ENCODE peak calls at places on chromosome 9, in ten cellular contexts. K is astrocyte of the cerebellum, T is uterus, J is nephron progenitor cell, H is heart right ventricle, V is HCT116, E is endothelial cell, X is AG10803, R is HFFc6, D is WTC11. W is an unnamed sample.

GRCh38 chr9:33858346-33858869 is 41.4 kb downstream of the UBE2R2 start:
- DNase-seq in K (no peak), T (no peak), J (no peak), H (no peak), V (no peak), E (no peak), X (no peak), R (no peak), D (no peak), W (no peak)

GRCh38 chr9:121439711-121440110 is 59.9 kb downstream of the GGTA1 start:
- DNase-seq in K (no peak), T (no peak), J (no peak), H (no peak), V (no peak), E (no peak), X (no peak), R (no peak), D (no peak), W (no peak)

GRCh38 chr9:126676102-126676684 is 62.5 kb downstream of the LMX1B start:
- DNase-seq in K (no peak), T (no peak), J (no peak), H (no peak), V (no peak), E (no peak), X (no peak), R (no peak), D (no peak), W (no peak)

GRCh38 chr9:97742545-97742944 is 45.4 kb upstream of the XPA start:
- DNase-seq in K (no peak), T (no peak), J (no peak), H (no peak), V (no peak), E (no peak), X (no peak), R (no peak), D (no peak), W (no peak)

GRCh38 chr9:33795281-33795680 is at the start of gene PRSS3:
- DNase-seq in K (no peak), T (no peak), J (no peak), H (no peak), V (no peak), E (no peak), X (no peak), R (no peak), D (no peak), W (no peak)

GRCh38 chr9:120642129-120642528 is 62.2 kb upstream of the CDK5RAP2 start:
- DNase-seq in K (no peak), T (no peak), J (no peak), H (no peak), V (no peak), E (no peak), X (no peak), R (no peak), D (no peak), W (no peak)

GRCh38 chr9:112831281-112831851 is 59.3 kb downstream of the SLC46A2 start:
- DNase-seq in K (no peak), T (no peak), J (no peak), H (peak), V (no peak), E (no peak), X (peak), R (no peak), D (no peak), W (no peak)

GRCh38 chr9:20414150-20414549 is 208.1 kb downstream of the MLLT3 start:
- DNase-seq in K (no peak), T (no peak), J (no peak), H (no peak), V (no peak), E (no peak), X (no peak), R (no peak), D (no peak), W (no peak)

GRCh38 chr9:69602768-69603167 is 69.4 kb downstream of the APBA1 start:
- DNase-seq in K (no peak), T (no peak), J (no peak), H (no peak), V (no peak), E (no peak), X (no peak), R (no peak), D (no peak), W (no peak)

GRCh38 chr9:36401897-36402480 is 1.9 kb upstream of the RNF38 start:
- DNase-seq in K (no peak), T (no peak), J (no peak), H (no peak), V (no peak), E (no peak), X (no peak), R (no peak), D (no peak), W (no peak)

GRCh38 chr9:36398745-36399144 is 1.3 kb downstream of the RNF38 start:
- DNase-seq in K (no peak), T (no peak), J (no peak), H (no peak), V (no peak), E (no peak), X (peak), R (peak), D (no peak), W (peak)

GRCh38 chr9:36401179-36401740 is 1.2 kb upstream of the RNF38 start:
- DNase-seq in K (peak), T (no peak), J (no peak), H (no peak), V (peak), E (no peak), X (peak), R (peak), D (no peak), W (no peak)

GRCh38 chr9:36399980-36400331 is at the start of gene RNF38:
- DNase-seq in K (no peak), T (no peak), J (no peak), H (no peak), V (no peak), E (no peak), X (no peak), R (no peak), D (no peak), W (no peak)

GRCh38 chr9:36400332-36401178 is 486 bp upstream of the RNF38 start:
- DNase-seq in K (peak), T (peak), J (peak), H (peak), V (peak), E (peak), X (peak), R (peak), D (peak), W (no peak)
- TF ChIP-seq CTCF in K (no peak), T (no peak), J (no peak), H (no peak), V (no peak), E (no peak), X (no peak), R (no peak), D (no peak), W (no peak)

GRCh38 chr9:84647699-84648098 is 21.8 kb upstream of the NTRK2 start:
- DNase-seq in K (no peak), T (no peak), J (no peak), H (no peak), V (no peak), E (no peak), X (no peak), R (no peak), D (no peak), W (no peak)

GRCh38 chr9:84652496-84653081 is 16.9 kb upstream of the NTRK2 start:
- DNase-seq in K (no peak), T (no peak), J (no peak), H (no peak), V (no peak), E (no peak), X (no peak), R (peak), D (no peak), W (no peak)
- TF ChIP-seq CTCF in K (no peak), T (peak), J (no peak), H (no peak), V (no peak), E (no peak), X (no peak), R (peak), D (no peak), W (no peak)

DNA sequence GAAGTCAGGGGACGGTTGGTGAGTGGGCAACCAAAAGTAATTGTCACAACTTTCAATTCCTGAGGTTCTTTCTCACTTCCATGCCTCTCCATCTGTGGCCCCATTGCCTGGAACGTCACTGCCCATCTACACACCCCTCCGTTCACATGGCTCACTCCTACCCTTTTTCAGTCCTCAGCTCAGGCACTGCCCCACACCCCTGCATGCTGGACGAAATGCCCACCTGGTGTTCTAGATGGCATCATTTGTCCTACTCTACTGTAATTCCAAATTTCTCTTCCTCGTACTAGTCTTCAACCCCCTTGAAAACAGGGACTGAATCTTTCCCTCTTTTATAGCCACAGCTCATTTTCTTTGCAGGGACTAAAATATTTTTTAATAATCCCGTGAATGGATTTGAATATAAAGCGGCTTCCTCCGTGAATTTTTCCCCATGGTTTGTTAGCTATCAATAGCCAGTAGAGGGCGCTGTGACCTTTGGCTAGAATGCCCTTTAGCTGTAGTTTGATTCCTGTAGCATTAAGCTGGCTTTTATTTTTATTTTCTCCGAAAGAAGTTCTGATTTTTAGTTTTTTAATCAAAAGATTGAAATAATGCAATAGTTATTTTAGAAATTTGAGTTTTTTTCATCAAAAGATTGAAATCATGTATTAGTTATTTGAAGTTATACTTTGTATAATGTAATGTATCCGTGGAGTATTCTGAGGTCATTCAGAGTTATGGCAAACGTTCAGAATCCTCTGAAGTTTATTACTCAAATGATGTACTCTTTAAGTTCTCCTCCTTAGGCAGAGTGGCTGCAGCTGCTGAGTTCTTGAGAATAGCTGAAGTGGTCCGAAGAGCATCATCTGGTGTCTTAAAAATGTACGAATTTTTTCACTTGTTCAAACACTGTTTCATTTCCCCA is 232.1 kb downstream of the SH3GL2 start:
- DNase-seq in K (peak), T (peak), J (peak), H (peak), V (peak), E (peak), X (peak), R (peak), D (peak), W (peak)
- TF ChIP-seq CTCF in K (peak), T (peak), J (peak), H (peak), V (peak), E (peak), X (peak), R (peak), D (peak), W (peak)

DNA sequence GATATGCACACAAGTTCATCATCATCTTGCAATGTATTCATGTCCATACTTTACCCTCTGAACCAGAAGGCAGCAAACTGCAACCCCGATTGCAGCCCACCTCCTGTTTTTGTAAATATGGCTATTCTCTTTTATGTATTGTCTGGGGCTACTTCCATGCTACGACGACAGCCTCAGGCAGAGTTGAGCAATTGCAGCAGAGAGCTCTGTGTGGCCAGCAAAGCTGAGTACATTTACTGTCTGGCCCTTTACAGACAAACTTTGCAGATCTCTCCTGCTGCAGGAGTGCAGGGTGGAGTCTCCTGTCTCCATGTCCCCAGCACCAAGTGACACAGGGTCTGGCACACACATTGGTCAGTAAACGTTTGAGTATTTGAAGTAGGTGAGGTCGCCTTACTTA is 27.0 kb downstream of the PRRC2B start:
- DNase-seq in K (no peak), T (no peak), J (no peak), H (no peak), V (no peak), E (no peak), X (peak), R (peak), D (no peak), W (no peak)
- TF ChIP-seq CTCF in K (peak), T (no peak), J (no peak), H (no peak), V (no peak), E (no peak), X (peak), R (peak), D (no peak), W (peak)

GRCh38 chr9:84949969-84950368 is 280.4 kb downstream of the NTRK2 start:
- DNase-seq in K (no peak), T (no peak), J (no peak), H (no peak), V (no peak), E (no peak), X (no peak), R (no peak), D (no peak), W (no peak)
- TF ChIP-seq CTCF in K (no peak), T (no peak), J (no peak), H (no peak), V (no peak), E (no peak), X (no peak), R (no peak), D (no peak), W (no peak)

GRCh38 chr9:130847306-130848217 is 12.5 kb downstream of the ABL1 start:
- DNase-seq in K (peak), T (peak), J (no peak), H (peak), V (no peak), E (peak), X (peak), R (peak), D (peak), W (peak)
- TF ChIP-seq CTCF in K (peak), T (no peak), J (no peak), H (no peak), V (peak), E (no peak), X (peak), R (peak), D (no peak), W (peak)